ENCODE peak calls at places on chromosomes 11 and 22, in four cellular contexts. F, R, A and T are unnamed samples.

GRCh38 chr11:107385361-107385982 is 72.2 kb downstream of the CWF19L2 start:
- DNase-seq in A (no peak), F (no peak), R (no peak), T (no peak)

GRCh38 chr22:49953680-49954344 is 6.8 kb upstream of the PIM3 start:
- DNase-seq in A (no peak), R (no peak), F (no peak), T (no peak)

GRCh38 chr22:49368221-49368975 is 459.3 kb downstream of the BRD1 start:
- DNase-seq in R (no peak), F (no peak), A (no peak), T (no peak)

GRCh38 chr11:6572215-6572614 is 31.2 kb downstream of the RRP8 start:
- DNase-seq in R (no peak), A (no peak), F (no peak), T (no peak)

GRCh38 chr11:127017482-127017881 is 16.9 kb upstream of the KIRREL3 start:
- DNase-seq in F (peak), A (peak), R (peak), T (no peak)

GRCh38 chr22:19132693-19133400 is 1.7 kb downstream of the TSSK2 start:
- DNase-seq in F (no peak), A (no peak), R (no peak), T (no peak)

GRCh38 chr11:2797741-2798361 is 87.7 kb downstream of the CDKN1C start:
- DNase-seq in A (no peak), F (no peak), R (no peak), T (no peak)

GRCh38 chr11:125679397-125679796 is 1.2 kb downstream of the ACRV1 start:
- DNase-seq in F (no peak), A (no peak), R (no peak), T (no peak)

GRCh38 chr22:49667236-49667635 is 160.4 kb downstream of the BRD1 start:
- DNase-seq in F (no peak), A (no peak), R (no peak), T (no peak)

GRCh38 chr11:94665116-94665659 is 98.0 kb downstream of the PIWIL4 start:
- DNase-seq in F (no peak), A (no peak), R (no peak), T (no peak)

GRCh38 chr22:50191041-50191740 is 5.5 kb downstream of the TRABD start:
- DNase-seq in A (peak), F (no peak), R (no peak), T (no peak)

GRCh38 chr11:368414-369335 is 624 bp upstream of the B4GALNT4 start:
- DNase-seq in R (peak), F (peak), A (peak), T (no peak)

GRCh38 chr11:112776834-112777793 is 184.1 kb upstream of the NCAM1 start:
- DNase-seq in F (peak), R (no peak), A (peak), T (peak)

GRCh38 chr11:130834886-130835285 is 81.4 kb downstream of the SNX19 start:
- DNase-seq in F (no peak), R (no peak), A (no peak), T (no peak)

GRCh38 chr22:25027552-25027951 is 75.0 kb downstream of the KIAA1671 start:
- DNase-seq in R (no peak), A (peak), F (no peak), T (no peak)
- TF ChIP-seq CTCF in R (no peak), A (no peak), F (no peak), T (no peak)

DNA sequence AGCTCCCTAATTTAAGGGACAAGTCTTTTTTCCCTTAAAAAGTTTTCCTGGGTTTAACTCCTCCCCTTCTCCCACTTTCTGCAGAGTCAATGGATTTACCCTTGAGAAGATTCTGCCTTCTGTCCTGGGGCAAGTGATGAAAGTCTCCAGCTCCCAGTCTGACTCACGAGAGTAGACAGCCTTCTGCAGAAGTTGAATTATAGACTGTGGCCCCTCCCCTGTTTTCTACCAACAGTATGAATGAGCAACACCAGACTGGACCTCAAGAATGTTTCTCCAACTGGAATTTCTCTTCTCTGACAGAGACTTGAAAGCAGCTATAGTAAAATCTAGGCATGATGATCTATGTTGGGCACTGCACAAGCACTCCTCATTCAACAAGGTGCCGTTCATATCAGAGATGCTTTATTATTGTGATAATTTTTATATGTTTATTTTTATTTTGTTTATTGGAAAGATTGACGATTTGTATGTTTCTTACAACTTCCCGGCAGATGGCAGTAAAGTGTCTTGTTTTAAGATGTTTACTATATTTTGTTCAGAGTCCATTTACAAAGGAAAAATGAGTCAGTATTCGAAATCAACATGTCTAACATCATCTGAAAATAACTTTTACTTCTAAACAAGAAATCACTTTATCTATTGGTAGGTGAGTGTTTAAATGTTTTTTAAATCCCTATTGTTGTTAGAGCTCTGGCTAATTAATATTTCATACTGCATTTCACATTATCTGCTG is 56.6 kb downstream of the LMO2 start:
- DNase-seq in F (no peak), R (no peak), A (peak), T (no peak)
- TF ChIP-seq CTCF in F (no peak), R (peak), A (peak), T (peak)

GRCh38 chr11:13354335-13354734 is 76.7 kb downstream of the BMAL1 start:
- DNase-seq in R (peak), A (peak), F (no peak), T (no peak)
- TF ChIP-seq CTCF in R (peak), A (peak), F (peak), T (peak)

GRCh38 chr11:76512851-76513653 is 68.2 kb downstream of the EMSY start:
- DNase-seq in F (no peak), A (peak), R (peak), T (no peak)
- TF ChIP-seq CTCF in F (no peak), A (peak), R (peak), T (peak)

GRCh38 chr11:116193321-116194114 is 579.3 kb downstream of the BUD13 start:
- DNase-seq in R (peak), A (peak), F (peak), T (no peak)
- TF ChIP-seq CTCF in R (peak), A (peak), F (peak), T (no peak)